ENCODE peak calls at places on chromosomes 16 and 17, in nine cellular contexts. One of them, this sample, is unnamed.

GRCh38 chr17:35708149-35708548 is 23.3 kb upstream of the RASL10B start:
- DNase-seq in CD8-positive, alpha-beta T cell: no peak
- DNase-seq in ovary: no peak
- DNase-seq in A549: no peak
- DNase-seq in neural progenitor cell: no peak
- DNase-seq in prostate gland: no peak
- DNase-seq in fibroblast of pulmonary artery: peak; percentile 7
- DNase-seq in MM.1S: peak; percentile 45
- DNase-seq in lower leg skin: no peak
- DNase-seq in this sample: no peak

GRCh38 chr17:67033613-67034012 is 10.7 kb upstream of the CACNG1 start:
- DNase-seq in A549: no peak
- DNase-seq in CD8-positive, alpha-beta T cell: no peak
- DNase-seq in neural progenitor cell: no peak
- DNase-seq in ovary: no peak
- DNase-seq in lower leg skin: no peak
- DNase-seq in MM.1S: no peak
- DNase-seq in prostate gland: no peak
- DNase-seq in fibroblast of pulmonary artery: no peak
- DNase-seq in this sample: no peak

GRCh38 chr17:57657211-57657610 is 87.9 kb downstream of the CCDC182 start:
- DNase-seq in fibroblast of pulmonary artery: no peak
- DNase-seq in ovary: no peak
- DNase-seq in MM.1S: no peak
- DNase-seq in neural progenitor cell: no peak
- DNase-seq in prostate gland: no peak
- DNase-seq in A549: no peak
- DNase-seq in CD8-positive, alpha-beta T cell: no peak
- DNase-seq in lower leg skin: no peak
- DNase-seq in this sample: no peak

GRCh38 chr17:78862073-78863023 is 21.7 kb upstream of the USP36 start:
- DNase-seq in A549: peak; percentile 94
- DNase-seq in MM.1S: no peak
- DNase-seq in fibroblast of pulmonary artery: peak; percentile 95
- DNase-seq in ovary: peak; percentile 90
- DNase-seq in CD8-positive, alpha-beta T cell: no peak
- DNase-seq in prostate gland: no peak
- DNase-seq in lower leg skin: peak; percentile 96
- DNase-seq in neural progenitor cell: no peak
- DNase-seq in this sample: peak; percentile 90

GRCh38 chr16:79816081-79816497 is 215.6 kb upstream of the MAF start:
- DNase-seq in fibroblast of pulmonary artery: no peak
- DNase-seq in A549: no peak
- DNase-seq in CD8-positive, alpha-beta T cell: no peak
- DNase-seq in prostate gland: no peak
- DNase-seq in ovary: no peak
- DNase-seq in MM.1S: no peak
- DNase-seq in lower leg skin: no peak
- DNase-seq in neural progenitor cell: no peak
- DNase-seq in this sample: no peak

GRCh38 chr17:35748323-35748960 is 4.6 kb downstream of the GAS2L2 start:
- DNase-seq in CD8-positive, alpha-beta T cell: no peak
- DNase-seq in MM.1S: no peak
- DNase-seq in fibroblast of pulmonary artery: no peak
- DNase-seq in ovary: no peak
- DNase-seq in neural progenitor cell: no peak
- DNase-seq in prostate gland: no peak
- DNase-seq in A549: no peak
- DNase-seq in lower leg skin: no peak
- DNase-seq in this sample: no peak

GRCh38 chr16:17409894-17410293 is 60.9 kb downstream of the XYLT1 start:
- DNase-seq in ovary: no peak
- DNase-seq in CD8-positive, alpha-beta T cell: no peak
- DNase-seq in lower leg skin: no peak
- DNase-seq in fibroblast of pulmonary artery: no peak
- DNase-seq in prostate gland: no peak
- DNase-seq in A549: no peak
- DNase-seq in MM.1S: no peak
- DNase-seq in neural progenitor cell: no peak
- DNase-seq in this sample: no peak

GRCh38 chr17:56676807-56677206 is 83.3 kb downstream of the NOG start:
- DNase-seq in A549: peak; percentile 18
- DNase-seq in neural progenitor cell: no peak
- DNase-seq in CD8-positive, alpha-beta T cell: no peak
- DNase-seq in ovary: no peak
- DNase-seq in fibroblast of pulmonary artery: no peak
- DNase-seq in lower leg skin: no peak
- DNase-seq in prostate gland: no peak
- DNase-seq in MM.1S: no peak
- DNase-seq in this sample: no peak

GRCh38 chr17:55496094-55496881 is 15.0 kb downstream of the SMIM36 start:
- DNase-seq in CD8-positive, alpha-beta T cell: no peak
- DNase-seq in MM.1S: no peak
- DNase-seq in neural progenitor cell: no peak
- DNase-seq in prostate gland: no peak
- DNase-seq in fibroblast of pulmonary artery: peak; percentile 94
- DNase-seq in A549: peak; percentile 93
- DNase-seq in lower leg skin: no peak
- DNase-seq in ovary: no peak
- DNase-seq in this sample: peak; percentile 13

GRCh38 chr16:3074860-3075545 is 9.6 kb downstream of the IL32 start:
- DNase-seq in CD8-positive, alpha-beta T cell: peak; percentile 73
- DNase-seq in MM.1S: peak; percentile 72
- DNase-seq in neural progenitor cell: no peak
- DNase-seq in ovary: no peak
- DNase-seq in lower leg skin: no peak
- DNase-seq in prostate gland: no peak
- DNase-seq in A549: no peak
- DNase-seq in fibroblast of pulmonary artery: no peak
- DNase-seq in this sample: no peak

GRCh38 chr17:38914741-38915638 is 10.4 kb upstream of the LASP1NB start:
- DNase-seq in lower leg skin: peak; percentile 77
- DNase-seq in fibroblast of pulmonary artery: no peak
- DNase-seq in A549: peak; percentile 51
- DNase-seq in CD8-positive, alpha-beta T cell: no peak
- DNase-seq in MM.1S: no peak
- DNase-seq in prostate gland: no peak
- DNase-seq in ovary: peak; percentile 9
- DNase-seq in neural progenitor cell: no peak
- DNase-seq in this sample: peak; percentile 2

GRCh38 chr17:63039342-63039741 is 73.3 kb downstream of the TANC2 start:
- DNase-seq in lower leg skin: no peak
- DNase-seq in A549: peak; percentile 7
- DNase-seq in MM.1S: peak; percentile 76
- DNase-seq in prostate gland: peak; percentile 24
- DNase-seq in neural progenitor cell: no peak
- DNase-seq in fibroblast of pulmonary artery: peak; percentile 8
- DNase-seq in ovary: no peak
- DNase-seq in CD8-positive, alpha-beta T cell: no peak
- DNase-seq in this sample: no peak

GRCh38 chr17:82097187-82097918 is 683 bp downstream of the FASN start:
- DNase-seq in MM.1S: peak; percentile 30
- DNase-seq in lower leg skin: no peak
- DNase-seq in CD8-positive, alpha-beta T cell: no peak
- DNase-seq in ovary: peak; percentile 37
- DNase-seq in A549: peak; percentile 66
- DNase-seq in fibroblast of pulmonary artery: peak; percentile 65
- DNase-seq in neural progenitor cell: peak; percentile 74
- DNase-seq in prostate gland: no peak
- DNase-seq in this sample: no peak

GRCh38 chr16:86952769-86953168 is 364.4 kb downstream of the C16orf95 start:
- DNase-seq in CD8-positive, alpha-beta T cell: no peak
- DNase-seq in neural progenitor cell: no peak
- DNase-seq in ovary: no peak
- DNase-seq in prostate gland: no peak
- DNase-seq in MM.1S: no peak
- DNase-seq in lower leg skin: no peak
- DNase-seq in A549: no peak
- DNase-seq in fibroblast of pulmonary artery: no peak
- DNase-seq in this sample: no peak

GRCh38 chr17:494601-495195 is 142.1 kb upstream of the RPH3AL start:
- DNase-seq in neural progenitor cell: no peak
- DNase-seq in fibroblast of pulmonary artery: no peak
- DNase-seq in MM.1S: no peak
- DNase-seq in lower leg skin: no peak
- DNase-seq in A549: no peak
- DNase-seq in CD8-positive, alpha-beta T cell: no peak
- DNase-seq in ovary: no peak
- DNase-seq in prostate gland: no peak
- DNase-seq in this sample: no peak

GRCh38 chr17:489758-490329 is 137.2 kb upstream of the RPH3AL start:
- DNase-seq in A549: peak; percentile 67
- DNase-seq in ovary: peak; percentile 62
- DNase-seq in lower leg skin: no peak
- DNase-seq in CD8-positive, alpha-beta T cell: peak; percentile 56
- DNase-seq in prostate gland: no peak
- DNase-seq in fibroblast of pulmonary artery: peak; percentile 33
- DNase-seq in neural progenitor cell: peak; percentile 52
- DNase-seq in MM.1S: no peak
- DNase-seq in this sample: no peak

GRCh38 chr17:493666-494065 is 141.1 kb upstream of the RPH3AL start:
- DNase-seq in fibroblast of pulmonary artery: no peak
- DNase-seq in lower leg skin: no peak
- DNase-seq in CD8-positive, alpha-beta T cell: no peak
- DNase-seq in neural progenitor cell: no peak
- DNase-seq in ovary: no peak
- DNase-seq in prostate gland: no peak
- DNase-seq in MM.1S: no peak
- DNase-seq in A549: no peak
- DNase-seq in this sample: no peak

GRCh38 chr17:491086-492014 is 138.7 kb upstream of the RPH3AL start:
- DNase-seq in ovary: peak; percentile 65
- DNase-seq in lower leg skin: peak; percentile 91
- DNase-seq in A549: peak; percentile 56
- DNase-seq in MM.1S: no peak
- DNase-seq in CD8-positive, alpha-beta T cell: peak; percentile 7
- DNase-seq in fibroblast of pulmonary artery: peak; percentile 50
- DNase-seq in neural progenitor cell: peak; percentile 86
- DNase-seq in prostate gland: peak; percentile 37
- DNase-seq in this sample: no peak

DNA sequence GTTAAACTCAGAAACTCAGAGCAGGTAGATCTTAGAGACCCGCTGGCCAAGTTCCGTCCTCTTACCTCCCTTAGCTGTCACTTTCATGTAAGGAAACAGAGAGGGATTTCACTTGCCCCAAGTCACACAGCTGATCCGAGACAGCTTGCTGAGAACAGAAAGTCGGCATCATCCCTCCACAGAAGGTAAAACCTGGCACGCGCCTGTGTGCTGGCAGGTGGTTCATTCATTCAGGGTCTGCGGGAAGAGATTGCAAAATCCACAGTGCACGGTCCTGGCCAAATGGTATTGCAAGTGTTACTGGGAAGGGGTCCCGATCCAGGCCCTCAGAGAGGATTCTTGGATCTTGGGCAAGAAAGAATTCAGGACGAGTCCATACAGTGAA is 139.4 kb upstream of the RPH3AL start:
- DNase-seq in ovary: no peak
- DNase-seq in A549: no peak
- DNase-seq in lower leg skin: no peak
- DNase-seq in MM.1S: no peak
- DNase-seq in CD8-positive, alpha-beta T cell: no peak
- DNase-seq in fibroblast of pulmonary artery: no peak
- DNase-seq in prostate gland: no peak
- DNase-seq in neural progenitor cell: no peak
- DNase-seq in this sample: no peak
- H3K4me3 ChIP-seq in ovary: no peak overlapping the region
- H3K4me3 ChIP-seq in A549: no peak overlapping the region
- H3K4me3 ChIP-seq in lower leg skin: no peak overlapping the region
- H3K4me3 ChIP-seq in MM.1S: no peak overlapping the region
- H3K4me3 ChIP-seq in CD8-positive, alpha-beta T cell: no peak overlapping the region
- H3K4me3 ChIP-seq in fibroblast of pulmonary artery: no peak overlapping the region
- H3K4me3 ChIP-seq in prostate gland: no peak overlapping the region
- H3K4me3 ChIP-seq in neural progenitor cell: no peak overlapping the region
- H3K4me3 ChIP-seq in this sample: no peak overlapping the region

GRCh38 chr16:23048164-23048563 is 101.1 kb downstream of the USP31 start:
- DNase-seq in fibroblast of pulmonary artery: no peak
- DNase-seq in A549: no peak
- DNase-seq in CD8-positive, alpha-beta T cell: no peak
- DNase-seq in prostate gland: no peak
- DNase-seq in MM.1S: no peak
- DNase-seq in neural progenitor cell: no peak
- DNase-seq in lower leg skin: peak; percentile 29
- DNase-seq in ovary: no peak
- DNase-seq in this sample: no peak
- TF ChIP-seq CTCF in fibroblast of pulmonary artery: no peak
- TF ChIP-seq CTCF in A549: no peak
- TF ChIP-seq CTCF in CD8-positive, alpha-beta T cell: no peak
- TF ChIP-seq CTCF in prostate gland: no peak
- TF ChIP-seq CTCF in MM.1S: no peak
- TF ChIP-seq CTCF in neural progenitor cell: peak; percentile 17
- TF ChIP-seq CTCF in lower leg skin: no peak
- TF ChIP-seq CTCF in ovary: no peak
- TF ChIP-seq CTCF in this sample: no peak

GRCh38 chr17:68346448-68346847 is 55.2 kb downstream of the ARSG start:
- DNase-seq in CD8-positive, alpha-beta T cell: peak; percentile 51
- DNase-seq in neural progenitor cell: peak; percentile 60
- DNase-seq in fibroblast of pulmonary artery: no peak
- DNase-seq in MM.1S: no peak
- DNase-seq in lower leg skin: no peak
- DNase-seq in A549: no peak
- DNase-seq in prostate gland: no peak
- DNase-seq in ovary: no peak
- DNase-seq in this sample: no peak

GRCh38 chr17:68347380-68347779 is 56.1 kb downstream of the ARSG start:
- DNase-seq in A549: no peak
- DNase-seq in neural progenitor cell: no peak
- DNase-seq in CD8-positive, alpha-beta T cell: no peak
- DNase-seq in fibroblast of pulmonary artery: no peak
- DNase-seq in MM.1S: no peak
- DNase-seq in prostate gland: no peak
- DNase-seq in ovary: no peak
- DNase-seq in lower leg skin: no peak
- DNase-seq in this sample: no peak

GRCh38 chr17:68343976-68344375 is 52.7 kb downstream of the ARSG start:
- DNase-seq in lower leg skin: no peak
- DNase-seq in A549: peak; percentile 12
- DNase-seq in CD8-positive, alpha-beta T cell: no peak
- DNase-seq in ovary: no peak
- DNase-seq in MM.1S: no peak
- DNase-seq in fibroblast of pulmonary artery: no peak
- DNase-seq in neural progenitor cell: no peak
- DNase-seq in prostate gland: no peak
- DNase-seq in this sample: no peak

GRCh38 chr17:68341482-68341881 is 50.2 kb downstream of the ARSG start:
- DNase-seq in CD8-positive, alpha-beta T cell: no peak
- DNase-seq in lower leg skin: no peak
- DNase-seq in MM.1S: no peak
- DNase-seq in prostate gland: no peak
- DNase-seq in neural progenitor cell: peak; percentile 33
- DNase-seq in A549: no peak
- DNase-seq in ovary: no peak
- DNase-seq in fibroblast of pulmonary artery: no peak
- DNase-seq in this sample: no peak

GRCh38 chr17:68344701-68345136 is 53.4 kb downstream of the ARSG start:
- DNase-seq in ovary: no peak
- DNase-seq in CD8-positive, alpha-beta T cell: peak; percentile 37
- DNase-seq in neural progenitor cell: peak; percentile 69
- DNase-seq in MM.1S: no peak
- DNase-seq in fibroblast of pulmonary artery: peak; percentile 41
- DNase-seq in prostate gland: no peak
- DNase-seq in A549: no peak
- DNase-seq in lower leg skin: no peak
- DNase-seq in this sample: no peak
- H3K4me3 ChIP-seq in ovary: no peak overlapping the region
- H3K4me3 ChIP-seq in CD8-positive, alpha-beta T cell: no peak overlapping the region
- H3K4me3 ChIP-seq in neural progenitor cell: no peak overlapping the region
- H3K4me3 ChIP-seq in MM.1S: no peak overlapping the region
- H3K4me3 ChIP-seq in fibroblast of pulmonary artery: no peak overlapping the region
- H3K4me3 ChIP-seq in prostate gland: no peak overlapping the region
- H3K4me3 ChIP-seq in A549: no peak overlapping the region
- H3K4me3 ChIP-seq in lower leg skin: no peak overlapping the region
- H3K4me3 ChIP-seq in this sample: no peak overlapping the region

GRCh38 chr16:28597692-28598261 is 927 bp upstream of the SULT1A2 start:
- DNase-seq in neural progenitor cell: peak; percentile 50
- DNase-seq in prostate gland: no peak
- DNase-seq in CD8-positive, alpha-beta T cell: no peak
- DNase-seq in MM.1S: peak; percentile 41
- DNase-seq in ovary: no peak
- DNase-seq in fibroblast of pulmonary artery: no peak
- DNase-seq in lower leg skin: no peak
- DNase-seq in A549: peak; percentile 16
- DNase-seq in this sample: no peak
- TF ChIP-seq CTCF in neural progenitor cell: no peak
- TF ChIP-seq CTCF in prostate gland: no peak
- TF ChIP-seq CTCF in CD8-positive, alpha-beta T cell: no peak
- TF ChIP-seq CTCF in MM.1S: peak; percentile 23
- TF ChIP-seq CTCF in ovary: no peak
- TF ChIP-seq CTCF in fibroblast of pulmonary artery: no peak
- TF ChIP-seq CTCF in lower leg skin: no peak
- TF ChIP-seq CTCF in A549: no peak
- TF ChIP-seq CTCF in this sample: no peak